ENCODE peak calls at places on chromosomes 4 and X, in nine cellular contexts. K, A, V, R, W, S, C, E and O are unnamed samples.

GRCh38 chrX:109344666-109345065 is 137.2 kb downstream of the GUCY2F start:
- DNase-seq in K (no peak), A (no peak), V (no peak), R (no peak), W (no peak), S (no peak), C (no peak), E (no peak), O (no peak)

GRCh38 chr4:124060261-124060918 is 652.1 kb downstream of the ANKRD50 start:
- DNase-seq in K (peak), A (peak), V (peak), R (peak), W (peak), S (no peak), C (peak), E (peak), O (no peak)

GRCh38 chr4:47741200-47741599 is 96.7 kb downstream of the CORIN start:
- DNase-seq in K (no peak), A (no peak), V (no peak), R (peak), W (no peak), S (no peak), C (peak), E (no peak), O (no peak)

GRCh38 chrX:51395807-51396728 is 63.4 kb downstream of the NUDT10 start:
- DNase-seq in K (peak), A (no peak), V (no peak), R (no peak), W (peak), S (peak), C (no peak), E (no peak), O (no peak)

GRCh38 chrX:68511255-68511654 is 12.4 kb downstream of the YIPF6 start:
- DNase-seq in K (no peak), A (no peak), V (peak), R (peak), W (peak), S (peak), C (peak), E (peak), O (no peak)

GRCh38 chr4:39976141-39976944 is 1.4 kb downstream of the PDS5A start:
- DNase-seq in K (peak), A (peak), V (peak), R (peak), W (peak), S (peak), C (peak), E (peak), O (peak)

GRCh38 chr4:149555146-149555545 is 260.5 kb downstream of the IQCM start:
- DNase-seq in K (no peak), A (no peak), V (no peak), R (peak), W (peak), S (no peak), C (no peak), E (no peak), O (no peak)

GRCh38 chr4:76588268-76588667 is 153.2 kb downstream of the SHROOM3 start:
- DNase-seq in K (no peak), A (no peak), V (no peak), R (no peak), W (peak), S (no peak), C (no peak), E (no peak), O (no peak)

GRCh38 chr4:160299608-160300007 is 1196.7 kb downstream of the RAPGEF2 start:
- DNase-seq in K (no peak), A (no peak), V (no peak), R (no peak), W (no peak), S (peak), C (no peak), E (no peak), O (no peak)

GRCh38 chrX:69096963-69097362 is 68.3 kb downstream of the PJA1 start:
- DNase-seq in K (no peak), A (no peak), V (no peak), R (no peak), W (no peak), S (no peak), C (no peak), E (no peak), O (no peak)

GRCh38 chr4:156312261-156312847 is 358.7 kb upstream of the CTSO start:
- DNase-seq in K (no peak), A (no peak), V (no peak), R (peak), W (peak), S (no peak), C (no peak), E (no peak), O (no peak)

GRCh38 chrX:121365572-121366161 is 318.3 kb downstream of the GLUD2 start:
- DNase-seq in K (no peak), A (no peak), V (peak), R (no peak), W (no peak), S (peak), C (no peak), E (no peak), O (no peak)

GRCh38 chr4:110798682-110799081 is 175.8 kb upstream of the PITX2 start:
- DNase-seq in K (no peak), A (peak), V (no peak), R (no peak), W (peak), S (peak), C (no peak), E (no peak), O (no peak)

GRCh38 chrX:104126856-104127255 is 14.5 kb downstream of the ZCCHC18 start:
- DNase-seq in K (no peak), A (no peak), V (no peak), R (no peak), W (no peak), S (no peak), C (no peak), E (no peak), O (no peak)

GRCh38 chr4:11881364-11881763 is 452.7 kb upstream of the HS3ST1 start:
- DNase-seq in K (no peak), A (no peak), V (no peak), R (no peak), W (no peak), S (no peak), C (no peak), E (no peak), O (no peak)

GRCh38 chrX:7072856-7073255 is 74.7 kb upstream of the STS start:
- DNase-seq in K (no peak), A (no peak), V (no peak), R (no peak), W (no peak), S (no peak), C (no peak), E (no peak), O (no peak)

GRCh38 chr4:66279084-66279483 is 608.8 kb upstream of the EPHA5 start:
- DNase-seq in K (no peak), A (no peak), V (no peak), R (no peak), W (no peak), S (peak), C (no peak), E (no peak), O (no peak)

GRCh38 chr4:38387348-38387747 is 276.7 kb upstream of the KLF3 start:
- DNase-seq in K (peak), A (peak), V (peak), R (no peak), W (peak), S (no peak), C (peak), E (peak), O (peak)

GRCh38 chr4:26624042-26624441 is 40.2 kb downstream of the TBC1D19 start:
- DNase-seq in K (no peak), A (no peak), V (no peak), R (no peak), W (no peak), S (no peak), C (no peak), E (no peak), O (no peak)

GRCh38 chr4:101414496-101414895 is 67.2 kb upstream of the PPP3CA start:
- DNase-seq in K (no peak), A (no peak), V (no peak), R (no peak), W (no peak), S (no peak), C (no peak), E (no peak), O (no peak)

GRCh38 chrX:41148553-41148952 is 63.3 kb downstream of the USP9X start:
- DNase-seq in K (no peak), A (no peak), V (no peak), R (peak), W (peak), S (no peak), C (peak), E (no peak), O (no peak)

GRCh38 chr4:111988514-111988913 is 156.7 kb upstream of the FAM241A start:
- DNase-seq in K (no peak), A (no peak), V (no peak), R (no peak), W (no peak), S (no peak), C (no peak), E (no peak), O (no peak)

GRCh38 chr4:72886602-72887001 is 182.9 kb downstream of the COX18 start:
- DNase-seq in K (no peak), A (no peak), V (no peak), R (no peak), W (no peak), S (no peak), C (no peak), E (no peak), O (no peak)

GRCh38 chr4:5717449-5718158 is 6.6 kb downstream of the EVC start:
- DNase-seq in K (no peak), A (no peak), V (no peak), R (no peak), W (no peak), S (no peak), C (no peak), E (no peak), O (no peak)

GRCh38 chrX:150899191-150899757 is 806 bp upstream of the CD99L2 start:
- DNase-seq in K (peak), A (peak), V (peak), R (peak), W (peak), S (peak), C (peak), E (peak), O (peak)

GRCh38 chr4:93346840-93347239 is 481.7 kb upstream of the ATOH1 start:
- DNase-seq in K (no peak), A (no peak), V (no peak), R (no peak), W (no peak), S (no peak), C (no peak), E (no peak), O (no peak)

GRCh38 chr4:88843067-88843723 is 145.6 kb upstream of the NAP1L5 start:
- DNase-seq in K (peak), A (no peak), V (peak), R (no peak), W (no peak), S (no peak), C (peak), E (no peak), O (no peak)

GRCh38 chr4:4395849-4396627 is 9.1 kb downstream of the NSG1 start:
- DNase-seq in K (no peak), A (no peak), V (no peak), R (no peak), W (peak), S (peak), C (peak), E (no peak), O (no peak)

GRCh38 chr4:94389595-94390290 is 47.1 kb upstream of the HPGDS start:
- DNase-seq in K (no peak), A (no peak), V (no peak), R (no peak), W (no peak), S (no peak), C (no peak), E (no peak), O (no peak)

GRCh38 chr4:89024051-89024675 is 32.8 kb downstream of the FAM13A start:
- DNase-seq in K (peak), A (peak), V (peak), R (peak), W (peak), S (peak), C (peak), E (peak), O (peak)

GRCh38 chrX:357693-358471 is 28.8 kb downstream of the PPP2R3B start:
- DNase-seq in K (no peak), A (no peak), V (no peak), R (peak), W (peak), S (no peak), C (peak), E (no peak), O (no peak)

GRCh38 chr4:107035711-107036601 is at the start of gene DKK2:
- DNase-seq in K (no peak), A (peak), V (peak), R (peak), W (peak), S (peak), C (peak), E (peak), O (peak)